ENCODE peak calls at places on chromosome 22, in six cellular contexts. T, V, P, X, Q and F are unnamed samples.

GRCh38 chr22:26617251-26618199 is at the start of gene CRYBB1:
- DNase-seq in X (no peak), V (peak), T (no peak), P (peak), Q (no peak), F (no peak)

GRCh38 chr22:35556666-35557065 is 16.0 kb downstream of the RASD2 start:
- DNase-seq in P (no peak), Q (no peak), T (no peak), X (no peak), V (no peak), F (no peak)

GRCh38 chr22:23127788-23128187 is 14.0 kb downstream of the RSPH14 start:
- DNase-seq in T (no peak), Q (no peak), P (no peak), X (no peak), V (peak), F (no peak)

GRCh38 chr22:46290121-46290842 is 6.4 kb upstream of the GTSE1 start:
- DNase-seq in Q (no peak), V (peak), P (no peak), T (no peak), X (no peak), F (no peak)

GRCh38 chr22:24433868-24434471 is 6.6 kb downstream of the ADORA2A start:
- DNase-seq in V (peak), Q (no peak), T (no peak), P (no peak), X (no peak), F (no peak)

GRCh38 chr22:47406180-47406723 is 643.8 kb downstream of the TBC1D22A start:
- DNase-seq in P (no peak), Q (no peak), V (peak), X (no peak), T (no peak), F (no peak)

GRCh38 chr22:50502096-50502495 is 5.4 kb downstream of the LMF2 start:
- DNase-seq in Q (no peak), P (no peak), T (no peak), X (no peak), V (peak), F (no peak)

GRCh38 chr22:34567367-34567766 is 498.6 kb upstream of the ISX start:
- DNase-seq in X (no peak), V (no peak), T (no peak), Q (no peak), P (no peak), F (no peak)

GRCh38 chr22:33112606-33113005 is 54.4 kb upstream of the SYN3 start:
- DNase-seq in P (no peak), V (no peak), Q (no peak), T (peak), X (no peak), F (no peak)

GRCh38 chr22:38196791-38197429 is 4.9 kb upstream of the MAFF start:
- DNase-seq in V (no peak), Q (no peak), T (no peak), P (no peak), X (no peak), F (no peak)

GRCh38 chr22:27895600-27895999 is 23.5 kb downstream of the PITPNB start:
- DNase-seq in Q (no peak), X (no peak), V (no peak), T (no peak), P (no peak), F (no peak)

GRCh38 chr22:44187652-44188230 is 7.0 kb downstream of the PARVG start:
- DNase-seq in P (no peak), V (no peak), X (no peak), T (no peak), Q (no peak), F (peak)

GRCh38 chr22:27754247-27754887 is 47.2 kb downstream of the MN1 start:
- DNase-seq in V (peak), T (no peak), X (no peak), Q (no peak), P (no peak), F (no peak)

GRCh38 chr22:26448941-26449340 is 19.9 kb downstream of the ASPHD2 start:
- DNase-seq in X (no peak), V (no peak), T (peak), P (no peak), Q (no peak), F (no peak)

GRCh38 chr22:50267591-50268390 is 2.4 kb downstream of the MAPK11 start:
- DNase-seq in T (peak), Q (peak), X (peak), P (no peak), V (peak), F (no peak)

GRCh38 chr22:36330655-36331305 is 57.0 kb downstream of the MYH9 start:
- DNase-seq in X (no peak), P (no peak), V (peak), Q (no peak), T (no peak), F (no peak)

GRCh38 chr22:43948836-43949235 is 6.4 kb upstream of the SAMM50 start:
- DNase-seq in X (no peak), T (no peak), Q (no peak), V (peak), P (no peak), F (no peak)

GRCh38 chr22:34111210-34111824 is 191.0 kb upstream of the LARGE1 start:
- DNase-seq in Q (peak), P (no peak), X (peak), T (peak), V (no peak), F (no peak)

GRCh38 chr22:49972163-49973017 is 11.8 kb downstream of the PIM3 start:
- DNase-seq in T (no peak), X (peak), V (peak), P (no peak), Q (peak), F (peak)

GRCh38 chr22:48827904-48828555 is 999.6 kb downstream of the BRD1 start:
- DNase-seq in Q (no peak), P (no peak), V (no peak), T (no peak), X (no peak), F (peak)

GRCh38 chr22:32574397-32574796 is 99.8 kb downstream of the FBXO7 start:
- DNase-seq in T (no peak), P (no peak), X (no peak), V (no peak), Q (no peak), F (no peak)

GRCh38 chr22:46429327-46429853 is 93.9 kb downstream of the TRMU start:
- DNase-seq in Q (no peak), V (no peak), P (no peak), T (no peak), X (no peak), F (no peak)

GRCh38 chr22:22710719-22711531 is 66.5 kb downstream of the GGTLC2 start:
- DNase-seq in X (peak), Q (peak), P (peak), V (no peak), T (no peak), F (peak)

GRCh38 chr22:43826142-43827093 is 14.3 kb upstream of the EFCAB6 start:
- DNase-seq in P (peak), T (no peak), X (peak), Q (peak), V (peak), F (peak)

GRCh38 chr22:35752172-35752832 is 34.6 kb downstream of the APOL5 start:
- DNase-seq in V (no peak), Q (no peak), P (no peak), T (no peak), X (no peak), F (no peak)

GRCh38 chr22:46052801-46053562 is 76.0 kb upstream of the WNT7B start:
- DNase-seq in T (no peak), Q (peak), X (peak), V (peak), P (no peak), F (peak)

GRCh38 chr22:36221799-36222751 is 17.3 kb downstream of the APOL2 start:
- DNase-seq in Q (no peak), V (no peak), X (peak), P (peak), T (peak), F (no peak)

GRCh38 chr22:24510694-24511625 is 15.8 kb downstream of the UPB1 start:
- DNase-seq in T (peak), V (peak), Q (no peak), X (no peak), P (no peak), F (no peak)

DNA sequence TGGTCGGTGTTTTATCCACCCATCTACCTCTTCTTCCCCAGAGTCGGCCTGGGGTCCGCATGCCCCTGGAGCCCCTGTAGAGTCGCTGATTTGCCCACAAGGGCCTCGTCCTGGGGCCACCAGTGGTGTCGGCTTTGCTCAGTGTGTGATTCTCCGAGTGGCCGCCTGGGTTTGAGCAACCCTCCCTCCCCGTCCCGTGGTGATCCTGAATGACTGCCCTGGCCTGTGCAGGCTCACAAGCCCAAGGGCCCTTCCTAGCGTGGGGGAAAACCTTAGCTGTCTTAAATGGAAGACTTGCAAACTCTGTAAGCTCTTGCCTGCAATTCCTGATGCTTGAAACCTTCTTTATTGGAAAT is 128.3 kb downstream of the OSBP2 start:
- DNase-seq in Q (no peak), V (peak), P (no peak), X (no peak), T (peak), F (no peak)
- H3K27ac ChIP-seq in Q (no peak), V (no peak), P (no peak), X (no peak), T (no peak), F (no peak)

GRCh38 chr22:20213833-20214708 is 54.0 kb downstream of the RTN4R start:
- DNase-seq in P (no peak), Q (no peak), T (no peak), V (no peak), X (no peak), F (no peak)

GRCh38 chr22:20217563-20217962 is 50.6 kb downstream of the RTN4R start:
- DNase-seq in T (no peak), V (no peak), Q (no peak), P (no peak), X (no peak), F (no peak)

GRCh38 chr22:20214853-20215252 is 53.3 kb downstream of the RTN4R start:
- DNase-seq in Q (no peak), X (no peak), P (no peak), V (no peak), T (no peak), F (no peak)

GRCh38 chr22:20216863-20217499 is 51.1 kb downstream of the RTN4R start:
- DNase-seq in P (no peak), X (no peak), V (no peak), T (no peak), Q (no peak), F (no peak)

GRCh38 chr22:20215742-20216141 is 52.4 kb downstream of the RTN4R start:
- DNase-seq in V (no peak), Q (no peak), X (no peak), T (no peak), P (no peak), F (no peak)
- H3K27ac ChIP-seq in V (no peak), Q (no peak), X (no peak), T (no peak), P (no peak), F (no peak)

DNA sequence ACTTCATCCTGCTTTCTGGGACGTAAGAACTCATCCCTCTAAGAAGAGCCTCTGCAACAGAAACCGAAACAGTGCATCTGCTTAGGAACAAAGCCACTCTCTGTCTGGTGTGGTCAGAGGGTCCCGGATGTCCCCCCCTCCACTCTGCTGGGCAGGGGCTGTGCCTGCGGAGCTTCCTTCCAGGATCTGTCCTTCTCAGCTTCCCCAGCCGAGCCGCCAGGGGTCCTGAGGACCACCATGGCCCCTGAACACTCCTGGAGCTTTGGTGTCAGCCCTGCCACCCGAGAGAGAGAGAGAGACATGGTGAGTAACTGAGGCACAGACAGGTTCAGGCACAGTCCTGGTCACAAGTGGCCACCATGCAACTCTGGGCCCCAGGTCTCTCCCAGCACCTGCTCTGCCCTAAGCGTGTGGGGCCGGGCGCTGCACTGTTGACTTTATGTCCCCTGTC is 24.4 kb upstream of the MGAT3 start:
- DNase-seq in V (no peak), X (no peak), P (no peak), Q (no peak), T (no peak), F (no peak)
- H3K27ac ChIP-seq in V (peak), X (no peak), P (peak), Q (peak), T (no peak), F (peak)

GRCh38 chr22:17475318-17476212 is 87.7 kb upstream of the SLC25A18 start:
- DNase-seq in X (no peak), V (no peak), Q (no peak), P (no peak), T (no peak), F (no peak)

GRCh38 chr22:17476838-17477237 is 86.5 kb upstream of the SLC25A18 start:
- DNase-seq in Q (no peak), P (no peak), X (no peak), T (no peak), V (no peak), F (no peak)

GRCh38 chr22:17470880-17471500 is 92.3 kb upstream of the SLC25A18 start:
- DNase-seq in X (no peak), T (no peak), P (no peak), Q (no peak), V (no peak), F (no peak)

GRCh38 chr22:17471901-17472566 is 91.3 kb upstream of the SLC25A18 start:
- DNase-seq in P (no peak), T (peak), Q (no peak), V (no peak), X (no peak), F (no peak)

DNA sequence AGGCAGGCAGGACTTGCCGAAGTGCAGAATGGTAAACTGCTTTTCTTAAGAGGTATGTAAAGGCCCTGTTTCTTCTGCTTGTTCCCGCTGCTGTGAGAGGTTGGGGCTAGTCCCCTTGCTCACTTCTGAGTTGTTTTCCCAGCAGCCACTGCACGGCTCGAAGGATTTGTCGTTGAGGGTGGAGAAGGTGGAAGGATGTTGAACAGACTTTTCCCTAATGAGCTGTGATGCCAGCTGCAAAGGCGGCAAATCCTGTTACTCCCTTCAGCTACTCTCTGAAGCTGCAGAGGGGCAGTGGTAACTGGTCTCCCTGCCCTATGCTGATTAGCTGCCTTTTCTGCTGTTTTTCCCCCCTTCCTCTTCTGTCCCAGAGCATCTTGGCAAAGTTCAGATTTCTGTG is 90.4 kb upstream of the SLC25A18 start:
- DNase-seq in T (peak), V (no peak), X (no peak), Q (no peak), P (no peak), F (no peak)
- H3K27ac ChIP-seq in T (peak), V (no peak), X (no peak), Q (no peak), P (no peak), F (no peak)

GRCh38 chr22:42601879-42602465 is 12.7 kb downstream of the POLDIP3 start:
- DNase-seq in T (no peak), P (no peak), X (no peak), V (no peak), Q (no peak), F (no peak)

GRCh38 chr22:42591987-42592386 is 22.7 kb downstream of the POLDIP3 start:
- DNase-seq in Q (no peak), V (no peak), X (no peak), P (no peak), T (no peak), F (no peak)

GRCh38 chr22:42596376-42596775 is 18.3 kb downstream of the POLDIP3 start:
- DNase-seq in T (peak), Q (no peak), V (no peak), X (no peak), P (no peak), F (no peak)

GRCh38 chr22:42595434-42595833 is 19.2 kb downstream of the POLDIP3 start:
- DNase-seq in V (no peak), X (no peak), T (peak), P (no peak), Q (no peak), F (no peak)

DNA sequence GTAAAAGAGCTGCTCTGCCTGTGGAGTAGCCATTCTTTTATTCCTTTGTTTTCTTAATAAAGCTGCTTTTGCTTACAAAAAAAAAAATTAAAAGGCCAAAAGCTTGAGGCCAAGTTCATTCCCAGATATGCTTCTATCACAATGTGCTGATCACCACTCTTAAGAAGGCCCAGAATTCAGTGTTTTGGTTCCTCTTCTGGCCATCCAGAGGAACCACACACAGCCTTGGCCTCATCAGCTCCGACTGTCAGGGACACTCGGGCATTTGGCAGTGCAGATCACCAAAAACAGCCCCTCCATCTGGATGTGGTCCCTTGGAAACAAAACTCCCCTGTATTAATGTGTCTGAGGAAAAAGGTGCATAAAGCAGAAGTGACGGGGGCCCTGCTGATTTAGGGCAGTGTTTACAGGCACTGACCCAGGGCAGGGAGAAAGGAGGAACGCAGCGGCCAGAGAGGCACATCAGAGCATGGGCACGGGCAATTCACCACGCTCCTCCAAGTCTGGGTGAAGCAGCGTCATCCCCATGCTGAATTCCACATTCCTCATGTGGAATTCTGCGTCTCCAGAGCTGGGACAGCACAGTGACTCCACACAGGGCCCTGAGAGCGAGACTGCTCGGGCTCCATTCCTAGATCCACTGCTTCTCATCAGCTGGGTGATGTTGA is 17.7 kb downstream of the POLDIP3 start:
- DNase-seq in V (no peak), P (no peak), X (no peak), Q (no peak), T (peak), F (no peak)
- H3K27ac ChIP-seq in V (no peak), P (no peak), X (peak), Q (no peak), T (peak), F (no peak)

DNA sequence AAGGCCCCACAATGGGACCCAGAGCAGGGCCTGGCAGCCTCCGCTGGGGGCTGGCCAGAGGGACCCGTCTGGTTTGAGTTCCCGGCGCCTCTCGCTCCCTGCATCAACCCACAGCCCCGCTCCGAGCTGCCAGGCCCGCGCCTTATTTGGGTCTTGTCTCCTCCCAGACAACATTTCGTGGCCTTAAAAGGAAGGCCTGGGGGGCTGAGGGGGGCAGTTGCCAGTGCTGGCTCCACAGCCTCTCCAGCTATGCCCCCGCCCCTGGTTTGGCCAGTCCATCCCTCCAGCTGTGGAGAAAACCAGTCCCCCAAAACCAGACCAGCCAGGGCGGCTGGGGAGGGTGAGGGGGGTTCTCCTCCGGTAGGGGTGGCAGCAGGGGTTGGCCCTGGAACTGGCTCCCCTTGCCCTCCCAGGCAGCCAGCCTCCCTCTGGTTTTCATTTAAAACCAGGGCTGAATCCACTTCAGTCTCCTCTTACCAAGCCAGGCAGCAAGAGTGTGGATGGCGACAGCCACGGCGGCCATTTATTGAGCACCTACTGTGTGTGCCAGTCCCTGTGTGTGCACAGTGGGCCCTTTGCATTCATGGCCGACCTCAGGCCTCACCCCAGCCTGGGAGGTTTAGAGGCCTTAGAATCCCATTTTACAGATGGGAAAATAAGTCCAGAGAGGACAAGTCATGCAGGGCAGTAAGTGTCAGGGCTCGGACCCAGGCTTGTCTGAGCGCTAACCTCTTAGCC is 18.6 kb downstream of the EMID1 start:
- DNase-seq in T (no peak), V (peak), Q (no peak), X (no peak), P (peak), F (no peak)
- H3K27ac ChIP-seq in T (no peak), V (no peak), Q (no peak), X (no peak), P (no peak), F (no peak)